ENCODE peak calls at places on chromosomes 2 and 18, in seven cellular contexts. C, A, G, I, Q, S and O are unnamed samples.

GRCh38 chr2:65782996-65783650 is 350.7 kb upstream of the SPRED2 start:
- DNase-seq in C (no peak), A (no peak), G (no peak), I (no peak), Q (no peak), S (no peak), O (no peak)

GRCh38 chr2:136149011-136149410 is 31.1 kb upstream of the CXCR4 start:
- DNase-seq in C (no peak), A (no peak), G (no peak), I (no peak), Q (no peak), S (no peak), O (no peak)

GRCh38 chr2:86686905-86687304 is 33.2 kb upstream of the RMND5A start:
- DNase-seq in C (no peak), A (no peak), G (no peak), I (no peak), Q (no peak), S (no peak), O (no peak)

GRCh38 chr2:181471783-181472182 is 14.6 kb downstream of the ITGA4 start:
- DNase-seq in C (no peak), A (no peak), G (no peak), I (no peak), Q (no peak), S (no peak), O (no peak)

GRCh38 chr2:190215620-190216019 is 104.0 kb downstream of the HIBCH start:
- DNase-seq in C (no peak), A (no peak), G (no peak), I (no peak), Q (no peak), S (no peak), O (no peak)

GRCh38 chr18:56217406-56217805 is 421.0 kb downstream of the TXNL1 start:
- DNase-seq in C (no peak), A (no peak), G (no peak), I (no peak), Q (no peak), S (no peak), O (no peak)

GRCh38 chr2:200405599-200406298 is 99.3 kb downstream of the SPATS2L start:
- DNase-seq in C (no peak), A (no peak), G (no peak), I (peak), Q (peak), S (peak), O (no peak)

GRCh38 chr2:178194600-178195389 is 483 bp downstream of the OSBPL6 start:
- DNase-seq in C (peak), A (peak), G (peak), I (no peak), Q (peak), S (peak), O (peak)

GRCh38 chr2:206783718-206784117 is 18.3 kb downstream of the FASTKD2 start:
- DNase-seq in C (no peak), A (no peak), G (peak), I (no peak), Q (no peak), S (peak), O (peak)

GRCh38 chr2:99936065-99936464 is 206.3 kb downstream of the AFF3 start:
- DNase-seq in C (no peak), A (no peak), G (no peak), I (no peak), Q (no peak), S (no peak), O (no peak)

GRCh38 chr2:128693630-128694029 is 375.0 kb upstream of the HS6ST1 start:
- DNase-seq in C (no peak), A (no peak), G (no peak), I (no peak), Q (no peak), S (no peak), O (no peak)

GRCh38 chr18:62717850-62718229 is 2.5 kb downstream of the PHLPP1 start:
- DNase-seq in C (no peak), A (no peak), G (no peak), I (no peak), Q (peak), S (peak), O (no peak)

GRCh38 chr2:72927619-72928537 is 10.6 kb downstream of the EMX1 start:
- DNase-seq in C (no peak), A (no peak), G (no peak), I (no peak), Q (no peak), S (no peak), O (no peak)

GRCh38 chr2:55555977-55556376 is 36.5 kb downstream of the CFAP36 start:
- DNase-seq in C (no peak), A (no peak), G (no peak), I (no peak), Q (no peak), S (peak), O (no peak)

GRCh38 chr18:48300463-48300961 is 108.7 kb downstream of the ZBTB7C start:
- DNase-seq in C (no peak), A (no peak), G (no peak), I (no peak), Q (no peak), S (peak), O (peak)

GRCh38 chr2:217367464-217367863 is 507.6 kb upstream of the TNP1 start:
- DNase-seq in C (no peak), A (no peak), G (no peak), I (no peak), Q (no peak), S (peak), O (no peak)

GRCh38 chr18:59767732-59768131 is 70.5 kb upstream of the CCBE1 start:
- DNase-seq in C (no peak), A (no peak), G (no peak), I (no peak), Q (no peak), S (peak), O (no peak)

GRCh38 chr18:74495581-74496507 is at the start of gene CNDP2:
- DNase-seq in C (peak), A (peak), G (peak), I (peak), Q (peak), S (peak), O (peak)

GRCh38 chr2:162403884-162404283 is 60.0 kb downstream of the GCA start:
- DNase-seq in C (no peak), A (no peak), G (no peak), I (peak), Q (no peak), S (peak), O (no peak)

GRCh38 chr18:37289423-37289822 is 276.2 kb downstream of the CELF4 start:
- DNase-seq in C (no peak), A (no peak), G (no peak), I (no peak), Q (no peak), S (no peak), O (no peak)

GRCh38 chr18:65287642-65288041 is 463.2 kb upstream of the CDH7 start:
- DNase-seq in C (no peak), A (no peak), G (no peak), I (no peak), Q (no peak), S (no peak), O (no peak)

GRCh38 chr2:84782717-84783442 is 98.0 kb downstream of the TRABD2A start:
- DNase-seq in C (no peak), A (no peak), G (no peak), I (no peak), Q (no peak), S (peak), O (no peak)

GRCh38 chr18:79911871-79912270 is 39.6 kb downstream of the SLC66A2 start:
- DNase-seq in C (peak), A (no peak), G (peak), I (no peak), Q (no peak), S (no peak), O (no peak)

GRCh38 chr2:39640107-39640506 is 25.6 kb upstream of the TMEM178A start:
- DNase-seq in C (no peak), A (no peak), G (no peak), I (no peak), Q (no peak), S (no peak), O (no peak)

GRCh38 chr2:30293303-30293912 is 62.1 kb downstream of the LBH start:
- DNase-seq in C (no peak), A (no peak), G (no peak), I (peak), Q (peak), S (peak), O (no peak)

GRCh38 chr2:112621792-112622527 is 23.8 kb upstream of the SLC20A1 start:
- DNase-seq in C (no peak), A (no peak), G (no peak), I (no peak), Q (no peak), S (peak), O (no peak)

GRCh38 chr2:95073856-95074662 is 47.5 kb downstream of the MRPS5 start:
- DNase-seq in C (no peak), A (no peak), G (no peak), I (no peak), Q (no peak), S (no peak), O (no peak)

GRCh38 chr18:48887905-48888531 is 62.7 kb downstream of the SMAD7 start:
- DNase-seq in C (no peak), A (no peak), G (no peak), I (no peak), Q (no peak), S (no peak), O (no peak)